ENCODE peak calls at places on chromosome 20, in five cellular contexts. O is MM.1S, R is GM23338, A is OCI-LY7, U is hepatocyte. Y is an unnamed sample. For H3K4me1 and H3K9me2, the result is how much of the 10 kb centered on the place peaks cover.

GRCh38 chr20:20367681-20368413 is at the start of gene INSM1:
- DNase-seq in O (no peak), U (no peak), R (peak), A (no peak), Y (no peak)

GRCh38 chr20:19426356-19426755 is 213.9 kb downstream of the SLC24A3 start:
- DNase-seq in U (no peak), O (no peak), R (no peak), A (no peak), Y (no peak)

GRCh38 chr20:49171928-49172327 is 16.2 kb downstream of the STAU1 start:
- DNase-seq in A (no peak), O (no peak), R (no peak), U (no peak), Y (no peak)

GRCh38 chr20:63253438-63254236 is 626 bp downstream of the NKAIN4 start:
- DNase-seq in R (peak), U (peak), O (no peak), A (no peak), Y (peak)

GRCh38 chr20:34791289-34792020 is 34.0 kb downstream of the NCOA6 start:
- DNase-seq in O (no peak), A (no peak), U (peak), R (peak), Y (peak)

GRCh38 chr20:62611794-62612193 is 30.5 kb upstream of the SLCO4A1 start:
- DNase-seq in O (no peak), R (no peak), A (no peak), U (no peak), Y (no peak)

GRCh38 chr20:43576108-43576507 is 14.6 kb upstream of the IFT52 start:
- DNase-seq in O (no peak), A (no peak), U (no peak), R (no peak), Y (no peak)

GRCh38 chr20:63441777-63442493 is 30.5 kb downstream of the KCNQ2 start:
- DNase-seq in A (no peak), O (no peak), R (peak), U (peak), Y (peak)

GRCh38 chr20:10433623-10434466 is at the start of gene MKKS:
- DNase-seq in O (peak), U (peak), A (peak), R (peak), Y (peak)

GRCh38 chr20:45358282-45359068 is 4.5 kb upstream of the SYS1 start:
- DNase-seq in R (no peak), A (no peak), O (no peak), U (no peak), Y (peak)

GRCh38 chr20:13458860-13459451 is 179.8 kb downstream of the TASP1 start:
- DNase-seq in U (peak), R (peak), O (peak), A (peak), Y (peak)

GRCh38 chr20:61317966-61318520 is 66.0 kb downstream of the CDH4 start:
- DNase-seq in R (no peak), O (no peak), A (no peak), U (no peak), Y (no peak)

GRCh38 chr20:6178537-6178936 is 55.7 kb upstream of the FERMT1 start:
- DNase-seq in R (peak), U (peak), O (peak), A (peak), Y (peak)

GRCh38 chr20:63768591-63769515 is 29.3 kb downstream of the SLC2A4RG start:
- DNase-seq in O (no peak), R (no peak), A (no peak), U (no peak), Y (no peak)

GRCh38 chr20:49505518-49505917 is 23.1 kb upstream of the KCNB1 start:
- DNase-seq in U (peak), O (no peak), A (no peak), R (peak), Y (peak)

GRCh38 chr20:56554869-56555268 is 21.8 kb downstream of the FAM209B start:
- DNase-seq in U (peak), O (peak), A (peak), R (peak), Y (peak)

GRCh38 chr20:20491110-20491783 is 123.3 kb downstream of the INSM1 start:
- DNase-seq in R (no peak), A (no peak), U (no peak), O (no peak), Y (peak)

GRCh38 chr20:34172926-34173325 is 60.9 kb upstream of the EIF2S2 start:
- DNase-seq in A (no peak), U (no peak), O (no peak), R (no peak), Y (no peak)

GRCh38 chr20:11216451-11217314 is 542.9 kb upstream of the JAG1 start:
- DNase-seq in A (no peak), U (peak), O (no peak), R (no peak), Y (peak)

GRCh38 chr20:14434379-14435136 is 97.1 kb upstream of the FLRT3 start:
- DNase-seq in U (no peak), O (no peak), R (no peak), A (no peak), Y (peak)

GRCh38 chr20:14383326-14383725 is 45.9 kb upstream of the FLRT3 start:
- DNase-seq in U (no peak), O (no peak), A (no peak), R (no peak), Y (no peak)

GRCh38 chr20:45833883-45834796 is 541 bp downstream of the SNX21 start:
- DNase-seq in U (peak), A (no peak), O (no peak), R (peak), Y (peak)

GRCh38 chr20:47336013-47336754 is 20.3 kb downstream of the ZMYND8 start:
- DNase-seq in U (peak), O (no peak), A (peak), R (no peak), Y (peak)

GRCh38 chr20:6008254-6008653 is 45.6 kb downstream of the LRRN4 start:
- DNase-seq in O (no peak), R (no peak), U (peak), A (no peak), Y (peak)

GRCh38 chr20:36969478-36970186 is 18.1 kb upstream of the SAMHD1 start:
- DNase-seq in U (no peak), R (no peak), O (peak), A (no peak), Y (no peak)

GRCh38 chr20:51880188-51880587 is 77.9 kb upstream of the SALL4 start:
- DNase-seq in O (no peak), U (no peak), A (no peak), R (no peak), Y (no peak)

GRCh38 chr20:258963-259362 is 1.4 kb downstream of the DEFB132 start:
- DNase-seq in U (no peak), R (peak), O (peak), A (peak), Y (peak)

GRCh38 chr20:60695223-60695622 is 556.8 kb upstream of the CDH4 start:
- DNase-seq in O (no peak), A (no peak), U (peak), R (no peak), Y (peak)

GRCh38 chr20:19022791-19023448 is 189.5 kb upstream of the SLC24A3 start:
- DNase-seq in O (no peak), U (no peak), A (peak), R (no peak), Y (no peak)

GRCh38 chr20:49882171-49882970 is 33.0 kb downstream of the SPATA2 start:
- DNase-seq in A (no peak), U (no peak), O (no peak), R (no peak), Y (no peak)

GRCh38 chr20:41055679-41056078 is 27.1 kb downstream of the TOP1 start:
- DNase-seq in A (no peak), O (no peak), R (no peak), U (no peak), Y (no peak)
- H3K4me1 ChIP-seq in A (under half), O (under half), R (under half), U (under half), Y (under half)

GRCh38 chr20:58100731-58101356 is 127.6 kb downstream of the ANKRD60 start:
- DNase-seq in A (no peak), U (no peak), O (no peak), R (no peak), Y (no peak)
- H3K9me2 ChIP-seq in A (under half), U (under half), O (under half), R (under half), Y (under half)

DNA sequence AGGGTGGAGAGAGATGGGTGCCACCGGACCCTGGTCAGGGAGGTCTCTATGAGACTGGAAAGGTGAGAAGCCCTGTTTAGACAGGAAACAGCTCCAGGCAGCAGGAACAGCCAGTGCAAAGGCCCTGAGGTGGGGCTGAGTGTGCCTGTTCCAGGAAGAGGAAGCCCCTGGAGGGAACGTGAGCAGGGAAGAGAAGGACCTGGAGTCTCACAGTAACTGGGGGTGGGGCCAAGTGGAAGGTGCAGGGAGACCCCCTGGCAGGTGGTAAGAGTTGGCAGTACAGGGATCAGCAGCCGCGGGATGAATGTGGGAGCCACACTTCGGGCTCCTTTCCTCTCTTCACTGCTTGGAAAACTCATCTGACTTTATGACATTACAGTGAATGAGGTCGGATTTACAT is 43.8 kb upstream of the CST5 start:
- DNase-seq in A (no peak), O (no peak), U (no peak), R (no peak), Y (no peak)
- H3K4me1 ChIP-seq in A (under half), O (under half), U (under half), R (under half), Y (under half)

GRCh38 chr20:3485913-3486312 is 15.1 kb downstream of the ATRN start:
- DNase-seq in U (no peak), A (no peak), O (no peak), R (no peak), Y (no peak)
- H3K9me2 ChIP-seq in U (under half), A (under half), O (under half), R (under half), Y (under half)

GRCh38 chr20:24208652-24209051 is 220.1 kb upstream of the GGTLC1 start:
- DNase-seq in R (peak), U (no peak), O (no peak), A (no peak), Y (no peak)

GRCh38 chr20:24212494-24212893 is 223.9 kb upstream of the GGTLC1 start:
- DNase-seq in A (no peak), R (no peak), O (no peak), U (no peak), Y (no peak)

GRCh38 chr20:24207803-24208300 is 219.3 kb upstream of the GGTLC1 start:
- DNase-seq in A (no peak), O (no peak), R (no peak), U (no peak), Y (no peak)

GRCh38 chr20:24206995-24207394 is 218.4 kb upstream of the GGTLC1 start:
- DNase-seq in R (no peak), A (no peak), O (no peak), U (peak), Y (no peak)

DNA sequence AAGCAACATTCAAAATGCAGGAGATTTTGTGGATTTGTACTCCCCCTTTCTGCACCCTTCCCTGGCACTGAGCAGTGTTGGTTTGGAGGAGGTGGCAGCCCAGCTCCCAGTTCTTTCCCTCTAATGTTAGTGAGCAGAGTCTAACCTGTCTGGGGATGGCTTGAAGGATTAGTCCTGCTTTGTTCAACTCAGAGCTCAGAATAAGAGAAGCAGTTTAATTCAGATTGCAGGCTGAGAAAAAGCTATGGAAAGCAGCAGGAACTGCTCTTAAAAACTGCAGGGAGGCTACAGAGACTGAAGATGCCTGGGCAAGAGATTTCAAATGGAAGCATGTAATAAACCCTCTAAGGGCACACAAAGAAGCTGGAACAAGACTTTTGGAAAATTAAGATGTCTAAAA is 223.4 kb upstream of the GGTLC1 start:
- DNase-seq in U (no peak), R (no peak), O (no peak), A (no peak), Y (no peak)
- H3K4me1 ChIP-seq in U (under half), R (under half), O (under half), A (under half), Y (under half)

GRCh38 chr20:1539816-1540215 is 17.7 kb downstream of the SIRPD start:
- DNase-seq in A (no peak), R (no peak), O (no peak), U (no peak), Y (no peak)
- H3K9me2 ChIP-seq in A (under half), R (under half), O (under half), U (under half), Y (under half)

GRCh38 chr20:32966881-32967781 is 37.1 kb downstream of the SUN5 start:
- DNase-seq in U (no peak), R (no peak), O (no peak), A (no peak), Y (no peak)
- H3K4me1 ChIP-seq in U (under half), R (under half), O (under half), A (under half), Y (under half)

GRCh38 chr20:32441638-32442037 is 83.5 kb downstream of the ASXL1 start:
- DNase-seq in O (no peak), A (no peak), R (no peak), U (no peak), Y (no peak)
- H3K9me2 ChIP-seq in O (under half), A (under half), R (under half), U (under half), Y (under half)